ENCODE peak calls at places on chromosomes 12 and 14, in four cellular contexts. T is nucleus accumbens, J is T1000, S is HEK293T. D is an unnamed sample.

GRCh38 chr14:103856105-103856504 is 8.7 kb upstream of the PPP1R13B start:
- DNase-seq in J (no peak), S (no peak), T (no peak), D (no peak)

GRCh38 chr14:101665478-101666078 is 95.9 kb upstream of the PPP2R5C start:
- DNase-seq in S (peak), J (peak), T (no peak), D (no peak)

GRCh38 chr12:40127408-40127807 is 21.5 kb upstream of the SLC2A13 start:
- DNase-seq in T (no peak), J (no peak), S (no peak), D (no peak)

GRCh38 chr14:94030571-94030970 is 4.4 kb downstream of the OTUB2 start:
- DNase-seq in T (no peak), S (no peak), J (no peak), D (no peak)

GRCh38 chr12:45852508-45852907 is 123.0 kb downstream of the ARID2 start:
- DNase-seq in S (no peak), T (no peak), J (no peak), D (no peak)

GRCh38 chr14:95515080-95515489 is 1.4 kb downstream of the SYNE3 start:
- DNase-seq in J (peak), T (peak), S (no peak), D (no peak)

GRCh38 chr14:24309538-24310386 is at the start of gene LTB4R2:
- DNase-seq in T (no peak), J (no peak), S (no peak), D (no peak)

GRCh38 chr14:60189923-60190840 is 25.0 kb upstream of the DHRS7 start:
- DNase-seq in J (no peak), S (no peak), T (no peak), D (no peak)

GRCh38 chr12:117513353-117513752 is 151.9 kb upstream of the NOS1 start:
- DNase-seq in T (no peak), S (no peak), J (no peak), D (no peak)